ENCODE peak calls at places on chromosome 14, in six cellular contexts. K, P, F, Y, L and Q are unnamed samples.

GRCh38 chr14:92560106-92560865 is 46.7 kb downstream of the RIN3 start:
- DNase-seq in K (no peak), P (no peak), F (no peak), Y (no peak), L (no peak), Q (no peak)

GRCh38 chr14:22291406-22291805 is 297.6 kb downstream of the DAD1 start:
- DNase-seq in K (peak), P (no peak), F (no peak), Y (no peak), L (no peak), Q (no peak)

GRCh38 chr14:52175982-52176502 is 91.5 kb upstream of the PTGDR start:
- DNase-seq in K (no peak), P (no peak), F (peak), Y (no peak), L (no peak), Q (no peak)

GRCh38 chr14:21940887-21941855 is 267.6 kb upstream of the OR4E1 start:
- DNase-seq in K (peak), P (peak), F (no peak), Y (no peak), L (no peak), Q (peak)

GRCh38 chr14:54818201-54819133 is 84.2 kb downstream of the GCH1 start:
- DNase-seq in K (peak), P (peak), F (no peak), Y (no peak), L (no peak), Q (no peak)

GRCh38 chr14:73463411-73463810 is 5.1 kb upstream of the NUMB start:
- DNase-seq in K (peak), P (peak), F (no peak), Y (no peak), L (no peak), Q (no peak)

GRCh38 chr14:81366259-81366658 is 33.9 kb downstream of the STON2 start:
- DNase-seq in K (no peak), P (no peak), F (no peak), Y (no peak), L (no peak), Q (no peak)

GRCh38 chr14:97379091-97379531 is 581.9 kb downstream of the VRK1 start:
- DNase-seq in K (no peak), P (no peak), F (no peak), Y (no peak), L (no peak), Q (no peak)

GRCh38 chr14:34251662-34252061 is 210.4 kb downstream of the SPTSSA start:
- DNase-seq in K (no peak), P (no peak), F (no peak), Y (no peak), L (no peak), Q (no peak)

GRCh38 chr14:62076368-62076767 is 314.1 kb downstream of the SNAPC1 start:
- DNase-seq in K (no peak), P (no peak), F (no peak), Y (no peak), L (no peak), Q (no peak)
- H3K9ac ChIP-seq in K (no peak), P (no peak), F (no peak), Y (no peak), L (no peak), Q (no peak)

GRCh38 chr14:74572829-74573360 is 39.1 kb downstream of the LTBP2 start:
- DNase-seq in K (peak), P (peak), F (no peak), Y (no peak), L (no peak), Q (no peak)

GRCh38 chr14:74573421-74574091 is 38.5 kb downstream of the LTBP2 start:
- DNase-seq in K (peak), P (no peak), F (no peak), Y (no peak), L (no peak), Q (no peak)

GRCh38 chr14:74570696-74571095 is 41.3 kb downstream of the LTBP2 start:
- DNase-seq in K (peak), P (no peak), F (no peak), Y (no peak), L (no peak), Q (no peak)

GRCh38 chr14:74571441-74571841 is 40.6 kb downstream of the LTBP2 start:
- DNase-seq in K (no peak), P (peak), F (no peak), Y (no peak), L (no peak), Q (no peak)

GRCh38 chr14:74571901-74572828 is 39.9 kb downstream of the LTBP2 start:
- DNase-seq in K (peak), P (peak), F (no peak), Y (no peak), L (no peak), Q (no peak)
- H3K9ac ChIP-seq in K (no peak), P (peak), F (no peak), Y (no peak), L (no peak), Q (no peak)

GRCh38 chr14:58085877-58086276 is 66.1 kb downstream of the ARMH4 start:
- DNase-seq in K (no peak), P (no peak), F (no peak), Y (no peak), L (no peak), Q (no peak)

GRCh38 chr14:58078068-58078467 is 73.9 kb downstream of the ARMH4 start:
- DNase-seq in K (no peak), P (peak), F (no peak), Y (no peak), L (no peak), Q (no peak)

GRCh38 chr14:58078471-58078870 is 73.5 kb downstream of the ARMH4 start:
- DNase-seq in K (no peak), P (no peak), F (no peak), Y (no peak), L (no peak), Q (no peak)

GRCh38 chr14:58082491-58083098 is 69.4 kb downstream of the ARMH4 start:
- DNase-seq in K (peak), P (peak), F (no peak), Y (no peak), L (no peak), Q (no peak)

DNA sequence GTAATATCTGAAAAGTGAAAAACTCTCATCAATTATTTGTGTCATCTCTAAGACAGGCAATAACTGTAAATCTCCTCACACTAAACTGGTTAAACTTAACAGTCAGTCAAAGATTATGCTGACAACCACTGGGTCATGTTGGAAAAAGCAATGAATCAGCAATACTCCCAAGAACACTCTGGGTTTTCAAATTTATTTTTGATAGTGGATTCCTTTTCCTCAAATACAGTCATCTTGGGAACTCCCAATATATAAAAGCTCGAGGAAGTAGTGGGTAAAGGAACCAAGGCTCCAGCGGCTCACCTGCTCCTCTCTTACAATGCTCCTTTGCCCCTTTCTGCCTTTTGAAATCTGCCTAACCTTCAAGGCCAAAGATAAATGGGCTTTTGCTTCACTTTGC is 70.0 kb downstream of the ARMH4 start:
- DNase-seq in K (no peak), P (peak), F (no peak), Y (no peak), L (no peak), Q (no peak)
- H3K9ac ChIP-seq in K (no peak), P (no peak), F (no peak), Y (no peak), L (no peak), Q (no peak)

DNA sequence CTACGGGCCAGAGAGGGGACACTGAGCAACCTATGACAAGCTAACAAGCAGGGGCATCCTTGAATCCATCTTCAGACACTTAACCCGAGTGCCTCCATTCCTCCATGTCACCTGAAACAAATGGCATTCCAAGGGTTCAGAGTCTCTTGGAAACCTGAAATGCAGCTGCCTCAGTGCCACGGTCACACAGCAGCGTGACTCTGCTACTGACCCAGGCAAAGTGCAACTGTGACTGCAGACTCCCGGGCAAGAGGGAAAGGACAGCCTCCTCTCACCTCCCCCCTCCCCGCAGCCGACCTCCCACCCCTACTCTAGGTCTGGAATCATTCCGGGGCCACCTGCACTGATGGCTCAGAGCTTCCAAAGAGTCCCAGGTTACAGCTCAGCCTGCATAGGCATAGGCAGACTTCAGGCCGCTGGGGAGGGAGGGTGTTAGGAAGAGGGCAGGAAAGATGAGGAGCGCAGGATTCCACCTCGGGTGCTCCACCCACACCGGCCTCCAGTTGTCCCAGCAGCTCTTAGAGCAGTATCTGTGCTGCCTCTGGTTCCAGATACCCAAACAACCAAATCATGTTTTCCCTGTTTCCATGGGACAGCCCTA is 53.2 kb downstream of the KCNK10 start:
- DNase-seq in K (no peak), P (no peak), F (no peak), Y (no peak), L (peak), Q (no peak)
- H3K9ac ChIP-seq in K (no peak), P (no peak), F (no peak), Y (no peak), L (peak), Q (no peak)

GRCh38 chr14:35401853-35402252 is 2.7 kb downstream of the NFKBIA start:
- DNase-seq in K (peak), P (peak), F (no peak), Y (no peak), L (no peak), Q (no peak)
- H3K9ac ChIP-seq in K (peak), P (no peak), F (no peak), Y (no peak), L (peak), Q (no peak)

GRCh38 chr14:95440496-95440895 is 76.0 kb downstream of the SYNE3 start:
- DNase-seq in K (no peak), P (no peak), F (no peak), Y (no peak), L (no peak), Q (no peak)

GRCh38 chr14:95444132-95445129 is 72.0 kb downstream of the SYNE3 start:
- DNase-seq in K (peak), P (no peak), F (no peak), Y (no peak), L (no peak), Q (no peak)

GRCh38 chr14:95442016-95442632 is 74.3 kb downstream of the SYNE3 start:
- DNase-seq in K (no peak), P (no peak), F (no peak), Y (no peak), L (no peak), Q (no peak)

GRCh38 chr14:95440951-95441350 is 75.5 kb downstream of the SYNE3 start:
- DNase-seq in K (peak), P (no peak), F (no peak), Y (no peak), L (no peak), Q (no peak)

GRCh38 chr14:95442633-95443021 is 73.8 kb downstream of the SYNE3 start:
- DNase-seq in K (peak), P (peak), F (peak), Y (no peak), L (peak), Q (peak)
- H3K9ac ChIP-seq in K (no peak), P (no peak), F (no peak), Y (no peak), L (no peak), Q (peak)

DNA sequence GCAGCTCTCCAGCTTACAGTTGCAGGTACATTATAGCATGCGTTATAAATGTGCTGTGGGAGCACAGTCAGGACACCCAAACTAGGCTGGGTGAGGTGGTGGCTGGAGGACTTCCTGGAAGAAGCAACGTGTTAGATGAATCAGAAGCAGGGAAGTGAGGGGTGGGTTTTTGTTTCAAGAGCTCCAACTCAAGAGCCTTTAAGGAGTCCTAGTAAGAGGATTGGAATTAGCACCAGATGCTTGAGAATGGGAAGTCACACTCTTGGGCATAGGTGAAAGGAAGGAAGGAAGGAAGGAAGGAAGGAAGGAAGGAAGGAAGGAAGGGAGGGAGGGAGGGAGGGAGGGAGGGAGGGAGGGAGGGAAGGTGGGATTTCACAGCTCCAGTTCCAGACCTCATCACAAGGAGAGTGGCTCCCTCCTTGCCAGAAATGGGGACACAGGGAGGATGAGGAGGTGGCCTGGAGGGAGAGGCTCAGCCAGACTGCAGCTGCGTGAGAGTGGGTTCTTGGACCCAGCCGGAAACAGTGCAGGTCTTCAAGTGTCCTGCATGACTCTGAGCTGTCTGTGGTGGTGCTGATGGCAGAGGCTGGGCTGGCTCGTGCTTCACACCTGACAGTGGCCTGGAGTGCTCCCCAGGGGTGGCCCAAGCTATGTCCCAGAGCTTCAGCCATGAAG is 115.7 kb upstream of the GSC start:
- DNase-seq in K (no peak), P (no peak), F (no peak), Y (no peak), L (no peak), Q (no peak)
- H3K9ac ChIP-seq in K (no peak), P (no peak), F (no peak), Y (no peak), L (no peak), Q (no peak)

DNA sequence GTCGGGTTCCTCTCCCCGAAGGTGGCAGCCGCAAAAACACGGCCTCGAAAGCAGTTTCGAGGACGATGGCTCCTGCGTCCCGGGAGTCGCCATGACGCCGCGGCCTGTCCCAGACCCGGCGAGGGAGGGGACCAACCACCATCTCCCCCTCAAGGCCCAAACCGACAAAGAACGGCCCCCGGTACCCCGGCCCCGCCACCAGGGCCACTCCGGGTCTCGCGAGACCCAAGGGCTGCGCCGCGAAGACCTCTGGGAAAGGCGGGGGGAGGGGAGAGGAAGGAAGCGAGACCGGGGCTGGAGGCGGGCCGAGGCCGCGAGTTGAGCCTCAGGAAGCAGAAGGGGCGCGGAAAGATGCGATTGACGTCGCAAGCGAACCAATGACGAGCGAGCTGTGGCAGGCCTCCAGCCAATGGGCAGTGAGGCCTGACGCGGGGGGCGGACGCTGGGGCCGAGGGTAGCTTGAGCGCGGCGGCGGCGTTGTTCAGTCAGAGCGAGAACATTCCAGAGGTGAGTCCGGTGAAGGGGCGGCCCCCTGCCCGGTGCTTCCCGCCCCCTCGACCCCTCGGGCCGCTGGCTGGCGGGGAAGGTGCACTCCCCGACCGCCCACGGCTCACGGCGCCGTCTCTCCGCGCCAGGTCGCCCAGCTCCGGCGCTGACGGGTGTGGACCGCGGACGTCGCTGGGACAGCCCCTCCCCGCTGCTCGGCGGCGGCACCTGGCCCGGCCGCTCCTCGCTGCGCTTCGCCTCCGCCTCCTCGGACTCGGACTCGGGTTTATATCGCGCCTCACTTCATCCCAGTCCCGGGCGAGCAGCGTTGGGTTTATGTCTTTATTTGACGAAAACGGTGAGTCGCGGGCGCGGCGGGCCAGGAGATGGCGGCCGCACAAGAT is at the start of gene EIF5:
- DNase-seq in K (peak), P (peak), F (peak), Y (peak), L (peak), Q (peak)
- H3K9ac ChIP-seq in K (peak), P (peak), F (peak), Y (peak), L (peak), Q (peak)

DNA sequence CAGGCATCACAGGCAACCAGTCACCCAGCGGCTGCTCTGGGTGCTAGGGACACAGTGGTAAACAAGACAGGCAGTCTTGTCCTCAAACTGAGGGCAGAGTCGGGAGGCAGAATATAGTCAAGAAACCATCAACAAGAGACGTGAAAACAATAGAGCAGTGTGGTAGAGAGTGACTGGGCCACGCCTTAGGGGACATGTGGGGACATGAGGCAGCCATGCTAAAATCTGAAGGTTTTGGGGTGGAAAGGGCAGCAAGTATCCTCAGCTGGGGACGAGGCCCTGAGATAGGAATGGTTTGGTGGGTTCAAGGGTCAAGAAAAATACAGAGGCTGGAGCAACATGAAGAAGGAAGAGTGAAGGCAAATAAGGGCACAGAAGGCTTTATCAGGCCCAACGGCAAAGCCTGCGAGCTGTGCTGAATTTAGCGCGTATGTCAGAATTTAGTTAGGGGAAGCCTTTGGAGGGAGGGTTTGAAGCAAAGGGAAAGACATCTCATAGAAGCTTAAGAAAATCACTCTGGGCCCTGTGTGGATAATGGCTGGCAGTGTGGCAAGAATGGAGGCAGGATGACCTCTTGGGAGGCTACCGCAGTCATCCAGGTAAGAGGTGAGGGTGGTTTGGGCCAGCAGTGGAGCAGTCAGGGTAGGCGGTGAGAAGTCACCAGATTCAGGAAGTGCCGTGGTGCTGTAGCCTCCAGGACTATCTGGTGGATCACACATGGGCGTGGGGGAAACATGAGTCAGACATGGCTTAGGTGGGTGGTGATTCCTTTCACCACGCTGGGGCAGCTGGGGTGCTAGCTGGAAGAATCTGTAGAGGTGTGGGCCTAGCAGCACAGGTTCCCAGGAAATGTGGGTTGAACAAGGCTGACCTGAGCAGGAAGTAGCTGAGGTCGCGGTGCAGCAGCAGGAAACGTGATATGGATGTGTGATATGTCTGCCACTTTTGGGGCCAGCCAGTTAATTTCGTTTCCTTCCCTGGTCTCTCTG is 3.0 kb downstream of the EVL start:
- DNase-seq in K (peak), P (no peak), F (no peak), Y (no peak), L (peak), Q (no peak)
- H3K9ac ChIP-seq in K (no peak), P (no peak), F (no peak), Y (no peak), L (peak), Q (no peak)